ENCODE peak calls at places on chromosome 15, in four cellular contexts. Y is nucleus accumbens; C is activated CD4-positive, alpha-beta T cell treated with anti-CD3 and anti-CD28 coated beads for 24 hours; W is EH. L is an unnamed sample.

GRCh38 chr15:76340802-76341365 is 4.3 kb downstream of the ISL2 start:
- DNase-seq in C (no peak), W (peak; percentile 58), Y (no peak), L (no peak)

GRCh38 chr15:37743826-37744225 is 190.6 kb upstream of the TMCO5A start:
- DNase-seq in C (no peak), W (no peak), Y (no peak), L (no peak)

GRCh38 chr15:33218071-33218491 is 23.6 kb upstream of the FMN1 start:
- DNase-seq in W (no peak), Y (no peak), C (no peak), L (no peak)

GRCh38 chr15:77034620-77035467 is 36.1 kb downstream of the TSPAN3 start:
- DNase-seq in W (peak; percentile 16), Y (no peak), C (peak; percentile 41), L (no peak)

GRCh38 chr15:27454281-27455060 is 483.5 kb downstream of the GABRG3 start:
- DNase-seq in Y (no peak), C (no peak), W (no peak), L (no peak)

GRCh38 chr15:39261397-39261796 is 319.5 kb upstream of the THBS1 start:
- DNase-seq in C (no peak), Y (no peak), W (peak; percentile 84), L (no peak)

GRCh38 chr15:101031203-101031602 is 112.0 kb downstream of the LRRK1 start:
- DNase-seq in W (peak; percentile 44), Y (no peak), C (no peak), L (no peak)

GRCh38 chr15:99703603-99704443 is 29.4 kb downstream of the LYSMD4 start:
- DNase-seq in Y (no peak), C (no peak), W (peak; percentile 92), L (no peak)

GRCh38 chr15:75578206-75578947 is 738 bp downstream of the PTPN9 start:
- DNase-seq in Y (no peak), C (no peak), W (peak; percentile 36), L (no peak)

GRCh38 chr15:63387741-63388468 is 6.3 kb upstream of the CA12 start:
- DNase-seq in C (no peak), Y (no peak), W (peak; percentile 54), L (no peak)

GRCh38 chr15:74182131-74182530 is 8.6 kb downstream of the ISLR start:
- DNase-seq in W (no peak), C (no peak), Y (no peak), L (no peak)

GRCh38 chr15:100923076-100923475 is 3.9 kb downstream of the LRRK1 start:
- DNase-seq in C (no peak), Y (no peak), W (no peak), L (no peak)

GRCh38 chr15:41501191-41501917 is 7.7 kb downstream of the ITPKA start:
- DNase-seq in Y (no peak), W (no peak), C (no peak), L (no peak)

GRCh38 chr15:76176059-76176458 is 116.3 kb downstream of the TMEM266 start:
- DNase-seq in Y (no peak), W (no peak), C (no peak), L (no peak)

GRCh38 chr15:30001592-30001991 is 81.2 kb upstream of the GOLGA8J start:
- DNase-seq in C (no peak), Y (peak; percentile 91), W (no peak), L (no peak)

GRCh38 chr15:64146041-64146440 is 5.5 kb upstream of the SNX22 start:
- DNase-seq in W (no peak), C (no peak), Y (no peak), L (no peak)

GRCh38 chr15:76345880-76346665 is 9.5 kb downstream of the ISL2 start:
- DNase-seq in Y (no peak), C (no peak), W (peak; percentile 60), L (peak; percentile 51)

GRCh38 chr15:78051622-78052405 is 25.7 kb downstream of the TBC1D2B start:
- DNase-seq in Y (no peak), W (peak; percentile 57), C (no peak), L (no peak)

GRCh38 chr15:48005921-48006541 is 114.8 kb upstream of the SLC24A5 start:
- DNase-seq in Y (no peak), W (peak; percentile 13), C (no peak), L (no peak)

GRCh38 chr15:69758291-69758771 is 305.7 kb downstream of the RPLP1 start:
- DNase-seq in Y (no peak), C (no peak), W (peak; percentile 71), L (no peak)

GRCh38 chr15:92653836-92654524 is 1.6 kb downstream of the FAM174B start:
- DNase-seq in W (no peak), Y (no peak), C (no peak), L (no peak)

GRCh38 chr15:79849789-79850188 is 47.0 kb downstream of the MTHFS start:
- DNase-seq in C (no peak), Y (no peak), W (peak; percentile 61), L (no peak)

GRCh38 chr15:81296673-81297072 is 27.3 kb downstream of the STARD5 start:
- DNase-seq in Y (no peak), W (no peak), C (peak; percentile 60), L (peak; percentile 83)

GRCh38 chr15:39300451-39301153 is 280.3 kb upstream of the THBS1 start:
- DNase-seq in W (peak; percentile 88), C (no peak), Y (no peak), L (no peak)

L was measured in CD14-positive monocyte.